ENCODE peak calls at places on chromosomes 12 and 14, in six cellular contexts. X is cardiac muscle cell, M is GM23248, I is PC-3, R is hepatocyte, K is lower lobe of right lung. C is an unnamed sample. For H3K27me3 and H3K36me3, the result is how much of the 10 kb centered on the place peaks cover.

GRCh38 chr14:80313806-80314205 is 102.5 kb upstream of the DIO2 start:
- DNase-seq in M (peak), I (no peak), X (no peak), R (no peak), K (no peak), C (no peak)

GRCh38 chr12:62716037-62716436 is 218.9 kb downstream of the PPM1H start:
- DNase-seq in I (no peak), K (no peak), X (no peak), R (no peak), M (no peak), C (no peak)

GRCh38 chr12:106670131-106670530 is 87.3 kb downstream of the RFX4 start:
- DNase-seq in K (no peak), R (no peak), M (no peak), I (no peak), X (no peak), C (no peak)

GRCh38 chr12:47280543-47281330 is 201.0 kb upstream of the AMIGO2 start:
- DNase-seq in K (no peak), X (no peak), I (no peak), R (no peak), M (no peak), C (no peak)

GRCh38 chr12:91763654-91764439 is 381.8 kb downstream of the BTG1 start:
- DNase-seq in K (no peak), M (no peak), I (no peak), X (peak), R (no peak), C (no peak)

GRCh38 chr14:77097006-77097688 is 911 bp upstream of the CIPC start:
- DNase-seq in I (peak), K (no peak), X (no peak), R (no peak), M (no peak), C (no peak)

GRCh38 chr14:103679351-103679750 is 35.9 kb downstream of the XRCC3 start:
- DNase-seq in X (peak), I (peak), R (no peak), K (peak), M (peak), C (no peak)

GRCh38 chr12:127774828-127775227 is 492.1 kb upstream of the TMEM132C start:
- DNase-seq in X (no peak), K (no peak), R (no peak), I (no peak), M (peak), C (no peak)

GRCh38 chr12:123898673-123899072 is 74.0 kb downstream of the CCDC92 start:
- DNase-seq in M (no peak), X (no peak), K (no peak), I (no peak), R (no peak), C (no peak)

GRCh38 chr12:64256166-64256800 is 34.2 kb upstream of the KICS2 start:
- DNase-seq in M (peak), I (peak), K (no peak), R (peak), X (peak), C (no peak)

GRCh38 chr12:64178122-64178521 is 44.0 kb downstream of the KICS2 start:
- DNase-seq in M (peak), R (peak), K (no peak), X (peak), I (peak), C (no peak)

GRCh38 chr12:79674629-79675028 is 16.1 kb downstream of the PAWR start:
- DNase-seq in X (peak), I (peak), K (no peak), M (peak), R (no peak), C (no peak)

GRCh38 chr12:92438641-92439396 is 264.0 kb upstream of the PLEKHG7 start:
- DNase-seq in M (peak), K (no peak), I (no peak), R (no peak), X (no peak), C (no peak)

GRCh38 chr12:123483602-123484273 is 25.8 kb downstream of the SNRNP35 start:
- DNase-seq in R (no peak), K (no peak), M (no peak), I (no peak), X (no peak), C (no peak)

GRCh38 chr14:26163761-26164160 is 434.1 kb downstream of the NOVA1 start:
- DNase-seq in I (peak), R (peak), M (peak), X (peak), K (no peak), C (peak)

GRCh38 chr14:23376477-23377200 is at the start of gene CMTM5:
- DNase-seq in R (no peak), K (no peak), X (peak), I (no peak), M (no peak), C (no peak)

GRCh38 chr12:67268335-67268895 is 743 bp upstream of the CAND1 start:
- DNase-seq in M (peak), X (peak), I (peak), R (peak), K (peak), C (peak)

GRCh38 chr14:101813833-101814232 is 52.3 kb downstream of the PPP2R5C start:
- DNase-seq in X (no peak), R (no peak), I (no peak), M (peak), K (no peak), C (no peak)

GRCh38 chr12:18141583-18141982 is 51.6 kb upstream of the RERGL start:
- DNase-seq in K (no peak), R (no peak), M (peak), I (peak), X (peak), C (no peak)

GRCh38 chr12:10304161-10304574 is 3.5 kb upstream of the KLRD1 start:
- DNase-seq in X (no peak), R (no peak), I (peak), M (peak), K (no peak), C (no peak)

GRCh38 chr12:109736552-109737108 is 23.0 kb downstream of the FAM222A start:
- DNase-seq in R (peak), M (peak), I (no peak), X (peak), K (peak), C (peak)

GRCh38 chr12:25689996-25690501 is 137.0 kb upstream of the LMNTD1 start:
- DNase-seq in K (peak), R (peak), M (peak), X (peak), I (no peak), C (no peak)

GRCh38 chr14:47674546-47675238 is 713 bp downstream of the MDGA2 start:
- DNase-seq in M (no peak), I (no peak), K (no peak), R (peak), X (no peak), C (no peak)

GRCh38 chr14:98498019-98498885 is 773.7 kb downstream of the BCL11B start:
- DNase-seq in I (no peak), M (no peak), R (no peak), X (no peak), K (no peak), C (no peak)

GRCh38 chr12:87845995-87846483 is 183.2 kb downstream of the C12orf50 start:
- DNase-seq in R (no peak), I (no peak), X (no peak), K (no peak), M (no peak), C (no peak)

GRCh38 chr12:132438139-132438700 is 51.7 kb upstream of the FBRSL1 start:
- DNase-seq in M (no peak), K (no peak), X (no peak), I (no peak), R (no peak), C (no peak)

GRCh38 chr12:132435486-132436187 is 54.3 kb upstream of the FBRSL1 start:
- DNase-seq in K (no peak), X (no peak), I (no peak), M (no peak), R (no peak), C (no peak)

GRCh38 chr12:132438726-132439125 is 51.2 kb upstream of the FBRSL1 start:
- DNase-seq in M (no peak), R (no peak), K (no peak), I (no peak), X (no peak), C (no peak)

GRCh38 chr12:132436791-132437251 is 53.1 kb upstream of the FBRSL1 start:
- DNase-seq in X (no peak), M (no peak), I (no peak), K (no peak), R (no peak), C (no peak)

DNA sequence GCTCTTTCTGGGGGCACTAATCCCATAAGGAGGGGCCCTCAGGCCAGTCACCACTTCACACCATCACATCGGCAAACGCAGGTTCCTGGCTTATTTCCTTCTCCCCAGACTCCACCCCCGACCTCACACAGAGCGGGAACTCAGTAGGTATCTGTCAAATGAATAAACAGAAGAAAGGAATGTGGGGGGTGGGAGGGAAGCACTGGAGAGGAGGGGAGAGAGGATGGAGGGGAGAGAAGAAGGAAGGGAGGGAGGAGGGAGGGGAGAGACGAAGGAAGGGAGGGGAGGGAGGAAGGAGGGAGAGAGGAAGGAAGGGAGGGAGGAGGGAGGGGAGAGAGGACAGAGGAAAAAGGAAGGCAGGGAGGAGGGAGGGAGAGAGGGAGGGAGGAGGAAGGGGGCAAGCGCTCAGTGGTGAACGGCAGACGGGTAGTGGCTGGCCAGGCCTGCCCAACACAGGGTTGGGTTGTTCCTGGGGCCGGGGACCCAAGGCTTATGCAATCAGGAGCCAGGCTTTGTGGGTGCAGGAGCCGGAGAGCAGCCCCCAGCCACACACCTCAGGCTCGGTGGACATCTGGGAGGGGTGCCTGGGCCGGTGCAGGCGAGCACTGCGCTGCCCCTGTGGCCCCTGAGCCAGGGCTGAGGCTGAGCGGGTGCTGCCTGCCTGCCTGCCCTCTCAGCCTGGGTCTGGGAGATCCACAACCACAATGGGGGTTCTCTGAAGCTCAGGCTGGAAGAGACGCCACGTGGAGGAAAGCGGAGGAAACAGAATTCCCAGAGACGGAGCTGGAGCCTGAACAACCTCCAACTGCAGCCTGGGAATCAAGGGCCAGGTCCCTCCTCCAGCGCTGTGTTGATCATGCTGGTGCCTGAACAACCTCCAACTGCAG is 52.5 kb upstream of the FBRSL1 start:
- DNase-seq in K (no peak), X (no peak), M (no peak), I (no peak), R (no peak), C (no peak)
- H3K27me3 ChIP-seq in K (under half), X (under half), M (under half), I (under half), R (under half), C (under half)

DNA sequence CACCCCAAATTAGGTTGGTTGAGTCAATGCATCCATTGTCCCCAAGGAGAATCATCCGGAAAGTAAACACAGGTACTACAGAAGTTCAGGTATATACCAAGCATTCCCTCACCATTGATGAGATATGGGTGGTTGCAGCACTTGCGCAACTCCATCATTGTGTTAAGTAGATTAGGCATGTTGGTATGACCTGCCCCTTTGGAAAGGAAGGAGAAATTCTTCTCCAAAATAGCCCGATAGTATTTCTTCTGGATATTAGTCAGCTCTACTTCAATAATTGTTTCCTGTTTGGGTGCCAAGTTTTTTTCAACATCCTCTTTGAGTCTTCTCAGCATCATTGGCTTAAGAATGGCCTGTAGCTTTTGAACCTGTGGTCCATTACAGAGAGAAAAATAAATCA is 21.3 kb upstream of the SUPT16H start:
- DNase-seq in M (peak), R (no peak), X (peak), K (no peak), I (no peak), C (no peak)
- H3K36me3 ChIP-seq in M (half or more), R (under half), X (half or more), K (half or more), I (half or more), C (under half)

GRCh38 chr12:49091836-49092085 is 2.8 kb downstream of the DHH start:
- DNase-seq in R (no peak), I (no peak), X (no peak), M (no peak), K (no peak), C (no peak)

GRCh38 chr12:49093746-49094103 is 876 bp downstream of the DHH start:
- DNase-seq in R (no peak), M (no peak), I (no peak), X (no peak), K (no peak), C (no peak)

GRCh38 chr12:49092086-49092815 is 2.4 kb downstream of the DHH start:
- DNase-seq in K (no peak), R (peak), I (peak), X (peak), M (peak), C (no peak)

GRCh38 chr12:49094104-49094948 is at the start of gene DHH:
- DNase-seq in R (peak), I (peak), X (peak), M (peak), K (peak), C (no peak)

GRCh38 chr12:49092816-49093406 is 1.7 kb downstream of the DHH start:
- DNase-seq in I (no peak), R (no peak), M (no peak), X (no peak), K (no peak), C (no peak)
- H3K27me3 ChIP-seq in I (under half), R (half or more), M (under half), X (half or more), K (half or more), C (half or more)

GRCh38 chr12:121250359-121250758 is 40.4 kb downstream of the P2RX4 start:
- DNase-seq in I (no peak), R (no peak), M (no peak), X (no peak), K (no peak), C (no peak)
- H3K36me3 ChIP-seq in I (under half), R (under half), M (under half), X (under half), K (half or more), C (under half)

GRCh38 chr12:69036533-69036932 is 103.6 kb upstream of the CPM start:
- DNase-seq in M (no peak), I (no peak), R (no peak), X (no peak), K (no peak), C (no peak)
- H3K27me3 ChIP-seq in M (under half), I (under half), R (under half), X (under half), K (under half), C (under half)

GRCh38 chr14:73895939-73896338 is 9.3 kb downstream of the ZNF410 start:
- DNase-seq in X (no peak), M (no peak), R (no peak), K (no peak), I (no peak), C (no peak)

DNA sequence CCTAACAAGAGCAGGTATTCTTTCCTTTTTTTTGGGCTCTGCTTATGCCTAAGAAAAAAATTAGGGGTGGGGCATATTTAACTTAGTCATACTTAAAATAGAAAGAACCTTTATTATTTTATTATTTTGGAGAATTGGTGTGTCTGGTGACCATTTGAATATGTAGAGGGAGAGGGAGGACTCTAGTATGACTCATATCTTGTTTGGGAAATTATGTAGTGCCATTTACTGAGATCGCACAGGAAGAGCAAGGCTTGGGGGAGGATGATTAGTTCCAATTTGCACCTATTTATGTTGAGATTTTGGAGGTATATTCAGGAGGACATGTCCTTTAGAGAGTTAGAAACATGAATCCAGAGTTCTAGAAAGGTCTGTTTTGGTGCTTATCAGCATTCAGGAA is 9.9 kb downstream of the ZNF410 start:
- DNase-seq in R (no peak), X (peak), K (no peak), I (no peak), M (peak), C (no peak)
- H3K36me3 ChIP-seq in R (under half), X (half or more), K (half or more), I (half or more), M (half or more), C (under half)

C was measured in iPS DF 6.9.